ENCODE peak calls at places on chromosome X, in nine cellular contexts. G, Q, Z, J, O, V, K, T and P are unnamed samples. For H3K36me3, the result is how much of the 10 kb centered on the place peaks cover.

GRCh38 chrX:45765281-45765680 is 564.6 kb upstream of the DIPK2B start:
- DNase-seq in O (no peak), Q (no peak), J (no peak), T (no peak), V (no peak), K (no peak), G (no peak), Z (no peak), P (no peak)

GRCh38 chrX:9626379-9626778 is 139.3 kb downstream of the GPR143 start:
- DNase-seq in Z (no peak), J (no peak), V (no peak), T (no peak), Q (no peak), G (no peak), O (no peak), K (no peak), P (no peak)

GRCh38 chrX:22589845-22590244 is 317.1 kb downstream of the CBLL2 start:
- DNase-seq in G (no peak), V (no peak), Q (no peak), K (no peak), Z (no peak), O (no peak), T (no peak), J (no peak), P (no peak)

GRCh38 chrX:151754042-151754419 is 19.5 kb downstream of the CNGA2 start:
- DNase-seq in O (no peak), Z (no peak), G (peak), Q (no peak), K (no peak), J (no peak), V (peak), T (no peak), P (no peak)

GRCh38 chrX:115616943-115617563 is 56.1 kb downstream of the PLS3 start:
- DNase-seq in O (no peak), T (no peak), Q (no peak), K (no peak), J (no peak), Z (no peak), G (no peak), V (peak), P (no peak)

GRCh38 chrX:54509401-54509800 is 13.4 kb upstream of the FGD1 start:
- DNase-seq in Z (no peak), K (no peak), T (no peak), J (no peak), V (peak), G (no peak), Q (no peak), O (no peak), P (no peak)

GRCh38 chrX:136731207-136731782 is 49.4 kb downstream of the ARHGEF6 start:
- DNase-seq in V (no peak), G (no peak), O (no peak), Q (no peak), Z (no peak), J (no peak), K (no peak), T (no peak), P (no peak)

GRCh38 chrX:106467422-106467821 is 144.4 kb upstream of the RADX start:
- DNase-seq in G (peak), V (no peak), K (no peak), Q (no peak), O (no peak), Z (no peak), T (no peak), J (no peak), P (no peak)

GRCh38 chrX:1481636-1482529 is 29.2 kb upstream of the ASMTL start:
- DNase-seq in Q (peak), K (no peak), G (peak), J (peak), V (peak), Z (peak), O (peak), T (peak), P (peak)

GRCh38 chrX:106300239-106300638 is 132.1 kb downstream of the PWWP3B start:
- DNase-seq in Z (no peak), J (no peak), T (no peak), V (no peak), O (no peak), Q (no peak), K (no peak), G (no peak), P (no peak)

GRCh38 chrX:13103111-13103913 is 58.9 kb upstream of the FAM9C start:
- DNase-seq in J (no peak), Z (no peak), T (no peak), Q (no peak), G (no peak), O (no peak), K (no peak), V (peak), P (no peak)

GRCh38 chrX:12327836-12328235 is 189.6 kb downstream of the FRMPD4 start:
- DNase-seq in K (no peak), Q (no peak), O (no peak), V (no peak), J (no peak), T (no peak), G (no peak), Z (no peak), P (no peak)

GRCh38 chrX:48493890-48494364 is 14.9 kb upstream of the PORCN start:
- DNase-seq in O (peak), Q (no peak), Z (peak), V (peak), T (no peak), J (no peak), K (peak), G (no peak), P (no peak)

GRCh38 chrX:87941841-87942240 is 424.2 kb downstream of the KLHL4 start:
- DNase-seq in J (no peak), K (no peak), V (no peak), Z (no peak), O (no peak), G (no peak), Q (no peak), T (no peak), P (no peak)

GRCh38 chrX:112834016-112834855 is 6.4 kb downstream of the AMOT start:
- DNase-seq in O (no peak), Z (no peak), Q (no peak), V (peak), K (no peak), T (no peak), J (no peak), G (no peak), P (no peak)

GRCh38 chrX:135453381-135453780 is 31.6 kb downstream of the SMIM10L2A start:
- DNase-seq in G (no peak), Z (no peak), J (no peak), Q (no peak), K (no peak), T (no peak), V (no peak), O (no peak), P (no peak)

GRCh38 chrX:20530319-20530979 is 263.7 kb upstream of the RPS6KA3 start:
- DNase-seq in T (peak), V (peak), G (peak), K (peak), J (peak), Q (no peak), Z (peak), O (peak), P (peak)

GRCh38 chrX:144732588-144732987 is 514.7 kb upstream of the SPANXN1 start:
- DNase-seq in Q (no peak), J (no peak), T (no peak), V (no peak), G (no peak), K (no peak), O (no peak), Z (no peak), P (no peak)

GRCh38 chrX:74922922-74923321 is 2.3 kb downstream of the NEXMIF start:
- DNase-seq in Z (no peak), Q (no peak), J (no peak), V (no peak), G (no peak), K (no peak), T (no peak), O (peak), P (no peak)

GRCh38 chrX:16002185-16002584 is 121.2 kb upstream of the GRPR start:
- DNase-seq in G (no peak), J (no peak), T (no peak), V (peak), Q (no peak), O (no peak), Z (no peak), K (no peak), P (no peak)

GRCh38 chrX:10173331-10173900 is 16.6 kb downstream of the CLCN4 start:
- DNase-seq in K (peak), G (peak), J (no peak), Q (no peak), O (no peak), T (peak), Z (no peak), V (peak), P (no peak)

GRCh38 chrX:70253377-70254062 is 6.5 kb downstream of the P2RY4 start:
- DNase-seq in O (no peak), T (no peak), V (peak), Z (no peak), Q (no peak), K (no peak), G (no peak), J (no peak), P (no peak)

GRCh38 chrX:136192839-136193414 is 45.6 kb downstream of the FHL1 start:
- DNase-seq in G (no peak), V (peak), Q (no peak), Z (no peak), K (no peak), T (no peak), O (no peak), J (no peak), P (no peak)

GRCh38 chrX:27336466-27337091 is 126.6 kb downstream of the PPP4R3C start:
- DNase-seq in T (peak), J (no peak), G (peak), V (peak), Z (peak), Q (no peak), O (peak), K (peak), P (no peak)

GRCh38 chrX:151225843-151226242 is 49.5 kb downstream of the GPR50 start:
- DNase-seq in T (no peak), Q (no peak), V (peak), K (no peak), J (no peak), O (no peak), G (no peak), Z (no peak), P (no peak)

GRCh38 chrX:129738466-129739308 is at the start of gene XPNPEP2:
- DNase-seq in J (no peak), K (no peak), Z (no peak), G (no peak), T (no peak), O (no peak), V (peak), Q (no peak), P (peak)

GRCh38 chrX:2879670-2880069 is 49.5 kb downstream of the ARSD start:
- DNase-seq in K (no peak), Z (no peak), T (no peak), O (no peak), J (no peak), G (no peak), Q (no peak), V (no peak), P (no peak)

GRCh38 chrX:10356979-10357378 is 200.2 kb downstream of the CLCN4 start:
- DNase-seq in J (no peak), K (no peak), T (no peak), O (no peak), Q (no peak), V (peak), Z (no peak), G (no peak), P (no peak)

GRCh38 chrX:10156199-10157031 is at the start of gene CLCN4:
- DNase-seq in O (no peak), T (peak), J (no peak), Q (no peak), K (peak), G (peak), V (peak), Z (peak), P (no peak)

DNA sequence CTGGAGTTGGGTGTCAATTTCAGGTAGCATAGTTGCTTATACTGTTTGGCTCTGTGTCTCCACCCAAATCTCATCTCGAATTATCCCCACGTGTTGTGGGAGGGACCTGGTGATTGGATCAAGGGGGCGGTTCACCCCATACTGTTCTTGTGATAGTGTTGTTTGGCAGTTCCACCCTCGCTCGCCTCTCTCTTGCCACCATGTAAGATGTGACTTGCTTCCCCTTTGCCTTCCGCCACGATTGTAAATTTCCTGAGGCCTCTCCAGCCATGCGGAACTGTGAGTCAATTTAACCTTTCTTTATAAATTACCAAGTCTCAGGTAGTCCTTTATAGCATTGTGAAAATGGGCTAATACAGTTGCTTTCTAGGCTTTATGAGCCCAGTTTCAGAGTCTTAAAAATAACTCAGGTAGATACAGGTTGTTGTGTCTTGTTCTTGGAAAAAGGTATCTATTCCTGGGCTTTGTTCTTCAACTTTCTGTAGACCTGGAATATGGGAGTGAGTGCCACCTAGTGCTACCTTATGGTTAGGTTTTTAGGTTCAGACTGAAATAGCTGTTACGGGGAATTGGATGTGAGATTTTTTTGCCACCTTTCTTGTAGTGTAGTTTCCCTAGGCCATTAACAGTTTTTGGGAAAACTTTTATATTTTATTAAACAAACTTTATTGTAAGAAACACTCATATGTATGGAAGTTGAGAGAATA is 15.6 kb downstream of the PGK1 start:
- DNase-seq in J (no peak), O (no peak), Z (no peak), G (no peak), K (no peak), V (no peak), T (no peak), Q (no peak), P (no peak)
- H3K36me3 ChIP-seq in J (half or more), O (under half), Z (under half), G (under half), K (under half), V (half or more), T (under half), Q (under half), P (half or more)

GRCh38 chrX:68842781-68843581 is 14.2 kb downstream of the EFNB1 start:
- DNase-seq in Z (no peak), O (no peak), T (no peak), Q (no peak), J (no peak), K (no peak), G (no peak), V (no peak), P (no peak)
- H3K36me3 ChIP-seq in Z (under half), O (under half), T (under half), Q (under half), J (under half), K (under half), G (under half), V (under half), P (under half)

GRCh38 chrX:139770366-139770765 is 62.4 kb upstream of the MCF2 start:
- DNase-seq in O (no peak), Z (no peak), T (no peak), Q (no peak), V (no peak), K (no peak), J (no peak), G (no peak), P (no peak)
- H3K36me3 ChIP-seq in O (under half), Z (under half), T (under half), Q (under half), V (under half), K (under half), J (under half), G (under half), P (under half)

DNA sequence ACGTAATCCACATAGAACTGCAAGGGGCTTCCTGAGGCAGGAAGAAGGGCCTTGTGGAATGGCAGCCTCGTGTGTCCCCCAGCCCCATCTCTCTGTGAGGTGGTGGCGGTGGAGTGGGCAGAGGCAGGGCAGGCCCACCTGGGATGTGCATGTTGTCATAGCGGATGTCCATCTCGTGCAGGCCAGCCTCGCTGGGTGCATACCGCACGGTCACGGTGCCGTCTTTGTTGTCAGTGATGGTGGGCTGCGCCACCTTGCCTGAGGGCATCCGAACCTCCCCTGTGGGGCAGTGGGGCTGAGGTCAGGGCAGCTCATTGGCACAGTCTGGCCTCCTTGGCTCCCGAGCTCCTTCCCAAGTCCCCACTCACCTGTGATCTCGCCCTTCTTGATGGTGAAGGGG is 20.4 kb downstream of the FLNA start:
- DNase-seq in Z (no peak), G (no peak), O (no peak), J (no peak), V (no peak), Q (no peak), T (no peak), K (no peak), P (no peak)
- H3K36me3 ChIP-seq in Z (half or more), G (under half), O (under half), J (half or more), V (under half), Q (half or more), T (under half), K (half or more), P (half or more)

DNA sequence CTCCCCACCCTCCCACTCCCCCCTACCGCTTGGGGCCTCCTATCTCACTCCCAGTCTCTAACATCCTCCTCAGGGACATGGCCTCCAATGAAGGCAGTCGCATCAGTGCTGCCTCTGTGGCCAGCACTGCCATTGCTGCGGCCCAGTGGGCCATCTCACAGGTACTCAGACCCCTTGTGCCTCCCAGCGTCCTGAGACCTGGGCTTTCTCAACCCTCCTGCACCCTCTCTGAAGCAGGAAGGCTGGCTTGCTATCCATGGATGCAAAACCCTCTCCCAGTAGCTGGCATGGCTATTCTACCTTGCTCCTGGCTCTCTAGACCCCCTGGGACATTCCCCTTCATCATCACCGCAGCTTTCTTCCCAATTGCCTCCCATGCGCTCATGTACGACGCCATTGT is 13.3 kb upstream of the UBA1 start:
- DNase-seq in V (no peak), J (no peak), K (no peak), O (no peak), G (no peak), T (no peak), Z (no peak), Q (no peak), P (peak)
- H3K36me3 ChIP-seq in V (under half), J (under half), K (under half), O (under half), G (under half), T (under half), Z (under half), Q (under half), P (half or more)

DNA sequence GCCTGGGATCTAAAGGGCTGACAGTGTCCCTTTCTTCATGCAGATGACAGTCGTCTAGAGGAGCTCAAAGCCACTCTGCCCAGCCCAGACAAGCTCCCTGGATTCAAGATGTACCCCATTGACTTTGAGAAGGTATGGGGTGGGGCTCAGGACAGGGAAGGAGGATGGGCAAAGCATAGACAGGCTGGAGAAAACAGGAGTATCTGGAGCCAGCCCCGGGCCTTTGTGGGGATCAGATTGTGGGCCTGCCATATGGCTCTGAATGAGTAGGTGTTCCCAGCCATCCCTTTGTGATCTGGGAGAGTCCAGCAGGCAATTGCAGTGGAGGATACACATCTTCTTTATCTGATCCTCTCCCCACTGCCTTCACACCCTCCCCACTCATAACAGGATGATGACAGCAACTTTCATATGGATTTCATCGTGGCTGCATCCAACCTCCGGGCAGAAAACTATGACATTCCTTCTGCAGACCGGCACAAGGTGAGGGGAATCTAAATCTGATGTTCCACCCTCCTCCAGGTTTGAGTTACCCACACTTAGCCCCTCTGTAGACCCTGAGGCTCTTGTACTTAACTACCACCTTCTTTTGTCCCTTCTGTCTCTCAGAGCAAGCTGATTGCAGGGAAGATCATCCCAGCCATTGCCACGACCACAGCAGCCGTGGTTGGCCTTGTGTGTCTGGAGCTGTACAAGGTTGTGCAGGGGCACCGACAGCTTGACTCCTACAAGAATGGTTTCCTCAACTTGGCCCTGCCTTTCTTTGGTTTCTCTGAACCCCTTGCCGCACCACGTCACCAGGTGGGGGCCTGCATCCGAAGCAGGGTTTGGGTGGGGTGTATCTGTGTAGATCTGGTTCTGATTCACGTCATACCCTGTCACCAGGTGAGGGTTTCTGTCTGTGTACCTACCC is 5.8 kb upstream of the CDK16 start:
- DNase-seq in Q (no peak), Z (no peak), K (no peak), O (no peak), T (no peak), J (no peak), G (no peak), V (no peak), P (no peak)
- H3K36me3 ChIP-seq in Q (half or more), Z (half or more), K (half or more), O (under half), T (under half), J (half or more), G (under half), V (under half), P (half or more)